ENCODE peak calls at places on chromosomes 7 and 10, in ten cellular contexts. Q, P, B, T, F, V, A, Z, I and J are unnamed samples.
A peak's percentile ranks its signal among the peaks of the same experiment; 100 is the strongest.

GRCh38 chr7:132614428-132615076 is 38.3 kb upstream of the PLXNA4 start:
- DNase-seq in Q (peak; percentile 46), P (no peak), B (peak; percentile 22), T (no peak), F (no peak), V (no peak), A (peak; percentile 12), Z (no peak), I (no peak), J (no peak)

GRCh38 chr7:12239821-12240220 is 28.7 kb downstream of the TMEM106B start:
- DNase-seq in Q (no peak), P (no peak), B (no peak), T (no peak), F (no peak), V (no peak), A (no peak), Z (no peak), I (no peak), J (no peak)

GRCh38 chr7:1925973-1926907 is 256.2 kb downstream of the ELFN1 start:
- DNase-seq in Q (no peak), P (no peak), B (no peak), T (no peak), F (no peak), V (peak; percentile 74), A (no peak), Z (no peak), I (no peak), J (peak; percentile 27)

GRCh38 chr10:58044072-58044471 is 223.6 kb downstream of the IPMK start:
- DNase-seq in Q (no peak), P (no peak), B (no peak), T (no peak), F (no peak), V (no peak), A (no peak), Z (no peak), I (peak; percentile 96), J (no peak)

GRCh38 chr10:24894309-24894708 is 58.1 kb downstream of the PRTFDC1 start:
- DNase-seq in Q (no peak), P (no peak), B (no peak), T (no peak), F (peak; percentile 28), V (no peak), A (no peak), Z (no peak), I (peak; percentile 97), J (no peak)

GRCh38 chr7:98123073-98123696 is 16.5 kb downstream of the LMTK2 start:
- DNase-seq in Q (no peak), P (no peak), B (no peak), T (no peak), F (no peak), V (no peak), A (no peak), Z (no peak), I (peak; percentile 5), J (no peak)

GRCh38 chr7:143047327-143047726 is 4.8 kb upstream of the OR6V1 start:
- DNase-seq in Q (no peak), P (no peak), B (no peak), T (no peak), F (no peak), V (no peak), A (no peak), Z (no peak), I (no peak), J (no peak)

GRCh38 chr10:3067045-3067858 is at the start of gene PFKP:
- DNase-seq in Q (peak; percentile 50), P (no peak), B (peak; percentile 72), T (no peak), F (peak; percentile 44), V (peak; percentile 58), A (peak; percentile 58), Z (peak; percentile 85), I (no peak), J (peak; percentile 64)

GRCh38 chr7:50697686-50698085 is 85.0 kb downstream of the GRB10 start:
- DNase-seq in Q (no peak), P (no peak), B (no peak), T (no peak), F (no peak), V (no peak), A (no peak), Z (no peak), I (no peak), J (no peak)

GRCh38 chr10:132989476-132990415 is 47.4 kb upstream of the CFAP46 start:
- DNase-seq in Q (no peak), P (no peak), B (no peak), T (no peak), F (no peak), V (no peak), A (no peak), Z (no peak), I (no peak), J (no peak)

GRCh38 chr10:12252882-12253546 is 57.0 kb downstream of the CDC123 start:
- DNase-seq in Q (no peak), P (no peak), B (no peak), T (no peak), F (peak; percentile 60), V (no peak), A (peak; percentile 46), Z (no peak), I (peak; percentile 34), J (no peak)

GRCh38 chr7:42107484-42107883 is 129.5 kb downstream of the GLI3 start:
- DNase-seq in Q (no peak), P (no peak), B (no peak), T (no peak), F (no peak), V (no peak), A (no peak), Z (no peak), I (no peak), J (no peak)

GRCh38 chr7:88184848-88185304 is 35.0 kb downstream of the SRI start:
- DNase-seq in Q (no peak), P (no peak), B (no peak), T (peak; percentile 7), F (no peak), V (no peak), A (no peak), Z (no peak), I (peak; percentile 12), J (no peak)

GRCh38 chr10:110310741-110311140 is 6.0 kb upstream of the SMNDC1 start:
- DNase-seq in Q (no peak), P (no peak), B (no peak), T (no peak), F (no peak), V (no peak), A (no peak), Z (no peak), I (no peak), J (no peak)
- H3K9me3 ChIP-seq in Q (no peaks in the 10 kb centered on the region), P (no peaks in the 10 kb centered on the region), B (no peaks in the 10 kb centered on the region), T (no peaks in the 10 kb centered on the region), F (no peaks in the 10 kb centered on the region), V (no peaks in the 10 kb centered on the region), A (no peaks in the 10 kb centered on the region), Z (no peaks in the 10 kb centered on the region), I (no peaks in the 10 kb centered on the region), J (no peaks in the 10 kb centered on the region)

DNA sequence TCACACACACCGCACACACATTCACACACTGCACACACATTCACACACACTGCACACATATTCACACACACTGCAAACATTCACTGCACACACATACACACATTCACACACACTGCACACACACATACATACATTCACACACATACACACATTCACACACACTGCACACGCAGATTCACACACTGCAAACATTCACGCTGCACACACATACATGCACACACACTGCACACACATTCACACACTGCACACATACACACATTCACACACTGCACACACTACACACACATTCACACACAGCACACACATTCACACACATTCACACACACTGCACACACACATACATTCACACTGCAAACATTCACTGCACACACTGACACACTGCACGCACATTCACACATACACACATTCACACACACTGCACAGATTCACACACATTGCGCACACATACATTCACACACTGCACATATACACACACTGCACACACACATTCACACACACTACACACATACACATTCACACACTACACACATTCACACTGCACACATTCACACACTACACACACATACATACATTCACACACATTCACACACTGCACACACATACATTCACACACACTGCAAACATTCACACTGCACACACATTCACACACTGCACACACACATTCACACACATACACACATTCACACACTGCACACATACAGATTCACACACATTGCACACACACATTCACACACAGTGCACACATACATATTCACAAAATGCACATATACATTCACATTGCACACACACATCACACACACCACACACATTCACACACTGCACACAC is 325.1 kb downstream of the PTPRN2 start:
- DNase-seq in Q (no peak), P (no peak), B (no peak), T (no peak), F (no peak), V (no peak), A (no peak), Z (no peak), I (no peak), J (no peak)
- H3K9me3 ChIP-seq in Q (no peaks in the 10 kb centered on the region), P (peaks cover 4% of the 10 kb centered on the region), B (no peaks in the 10 kb centered on the region), T (no peaks in the 10 kb centered on the region), F (peaks cover 5% of the 10 kb centered on the region), V (no peaks in the 10 kb centered on the region), A (no peaks in the 10 kb centered on the region), Z (peaks cover 9% of the 10 kb centered on the region), I (peaks cover 77% of the 10 kb centered on the region), J (no peaks in the 10 kb centered on the region)

DNA sequence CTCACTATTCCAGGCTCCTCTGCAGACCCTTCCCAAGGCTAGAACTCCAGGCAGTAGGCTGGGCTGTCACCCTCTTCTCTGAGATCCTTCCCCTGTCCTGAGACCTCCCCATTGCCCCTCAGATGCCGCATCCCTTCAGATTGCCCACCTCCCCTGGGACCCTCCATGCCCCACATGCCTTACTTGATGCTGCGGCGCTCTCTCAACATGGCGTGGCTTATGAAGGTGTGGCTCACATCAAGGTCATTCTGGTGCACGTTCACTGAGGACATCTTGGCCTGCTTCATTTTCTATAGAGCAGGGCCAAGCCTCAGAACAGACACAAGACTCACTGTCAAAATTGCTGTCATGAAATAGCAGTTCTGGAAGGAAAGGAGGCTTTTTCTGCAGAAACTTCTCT is 34.7 kb upstream of the ZNF716 start:
- DNase-seq in Q (no peak), P (no peak), B (no peak), T (no peak), F (no peak), V (no peak), A (no peak), Z (no peak), I (no peak), J (no peak)
- H3K9me3 ChIP-seq in Q (no peaks in the 10 kb centered on the region), P (peaks cover 4% of the 10 kb centered on the region), B (no peaks in the 10 kb centered on the region), T (no peaks in the 10 kb centered on the region), F (peaks cover 3% of the 10 kb centered on the region), V (no peaks in the 10 kb centered on the region), A (no peaks in the 10 kb centered on the region), Z (no peaks in the 10 kb centered on the region), I (peaks cover 51% of the 10 kb centered on the region), J (no peaks in the 10 kb centered on the region)

GRCh38 chr10:47264797-47265281 is 35.2 kb upstream of the GDF10 start:
- DNase-seq in Q (no peak), P (no peak), B (no peak), T (no peak), F (no peak), V (no peak), A (peak; percentile 4), Z (no peak), I (no peak), J (no peak)

GRCh38 chr10:47268696-47269095 is 31.3 kb upstream of the GDF10 start:
- DNase-seq in Q (no peak), P (no peak), B (no peak), T (no peak), F (no peak), V (no peak), A (peak; percentile 1), Z (no peak), I (no peak), J (no peak)

GRCh38 chr10:47266602-47267001 is 33.4 kb upstream of the GDF10 start:
- DNase-seq in Q (no peak), P (no peak), B (no peak), T (no peak), F (no peak), V (no peak), A (peak; percentile 1), Z (no peak), I (no peak), J (no peak)

GRCh38 chr10:47269294-47269693 is 30.7 kb upstream of the GDF10 start:
- DNase-seq in Q (no peak), P (no peak), B (no peak), T (no peak), F (no peak), V (no peak), A (no peak), Z (no peak), I (no peak), J (no peak)
- H3K9me3 ChIP-seq in Q (peaks cover 11% of the 10 kb centered on the region), P (no peaks in the 10 kb centered on the region), B (no peaks in the 10 kb centered on the region), T (no peaks in the 10 kb centered on the region), F (no peaks in the 10 kb centered on the region), V (no peaks in the 10 kb centered on the region), A (peaks cover 5% of the 10 kb centered on the region), Z (no peaks in the 10 kb centered on the region), I (peaks cover 2% of the 10 kb centered on the region), J (no peaks in the 10 kb centered on the region)